ENCODE peak calls at places on chromosomes 16 and 17, in eight cellular contexts. W, D, R, I, K, J, H and Z are unnamed samples.

GRCh38 chr16:4182581-4183257 is 59.2 kb downstream of the SRL start:
- DNase-seq in W (no peak), D (no peak), R (no peak), I (no peak), K (no peak), J (no peak), H (no peak), Z (no peak)

GRCh38 chr16:47156816-47157215 is 13.1 kb upstream of the NETO2 start:
- DNase-seq in W (no peak), D (no peak), R (no peak), I (no peak), K (no peak), J (no peak), H (no peak), Z (no peak)

GRCh38 chr17:3963214-3964201 is 729 bp downstream of the ATP2A3 start:
- DNase-seq in W (no peak), D (no peak), R (no peak), I (peak), K (peak), J (no peak), H (no peak), Z (no peak)

GRCh38 chr17:58436805-58437239 is 19.5 kb upstream of the RNF43 start:
- DNase-seq in W (no peak), D (no peak), R (no peak), I (no peak), K (no peak), J (no peak), H (no peak), Z (no peak)

GRCh38 chr17:957856-958421 is 21.6 kb downstream of the NXN start:
- DNase-seq in W (no peak), D (no peak), R (no peak), I (no peak), K (peak), J (no peak), H (no peak), Z (no peak)

GRCh38 chr17:78438271-78438691 is 59.8 kb downstream of the PGS1 start:
- DNase-seq in W (no peak), D (no peak), R (no peak), I (no peak), K (no peak), J (no peak), H (no peak), Z (no peak)

GRCh38 chr17:28916302-28916934 is 13.5 kb upstream of the DHRS13 start:
- DNase-seq in W (peak), D (no peak), R (peak), I (peak), K (no peak), J (no peak), H (no peak), Z (peak)

GRCh38 chr17:83067071-83067717 is 12.2 kb upstream of the METRNL start:
- DNase-seq in W (no peak), D (no peak), R (no peak), I (no peak), K (peak), J (no peak), H (no peak), Z (peak)

GRCh38 chr16:87391324-87391949 is 699 bp upstream of the MAP1LC3B start:
- DNase-seq in W (peak), D (no peak), R (no peak), I (peak), K (peak), J (peak), H (no peak), Z (peak)

GRCh38 chr17:80811181-80812105 is 180.2 kb upstream of the CHMP6 start:
- DNase-seq in W (no peak), D (no peak), R (no peak), I (no peak), K (no peak), J (no peak), H (no peak), Z (no peak)

GRCh38 chr17:77857613-77858012 is 100.9 kb upstream of the TNRC6C start:
- DNase-seq in W (no peak), D (no peak), R (no peak), I (no peak), K (no peak), J (no peak), H (no peak), Z (no peak)

GRCh38 chr16:86591270-86591669 is 12.9 kb downstream of the FOXL1 start:
- DNase-seq in W (no peak), D (no peak), R (no peak), I (no peak), K (no peak), J (no peak), H (no peak), Z (no peak)

GRCh38 chr17:78267257-78268073 is 36.0 kb downstream of the TMEM235 start:
- DNase-seq in W (no peak), D (no peak), R (no peak), I (no peak), K (peak), J (no peak), H (no peak), Z (no peak)

GRCh38 chr17:2542456-2542855 is 30.8 kb upstream of the METTL16 start:
- DNase-seq in W (no peak), D (no peak), R (no peak), I (no peak), K (no peak), J (no peak), H (no peak), Z (no peak)

GRCh38 chr17:80456465-80457235 is 19.8 kb downstream of the NPTX1 start:
- DNase-seq in W (peak), D (no peak), R (no peak), I (no peak), K (peak), J (peak), H (no peak), Z (no peak)

GRCh38 chr16:14003119-14003570 is 68.0 kb upstream of the MRTFB start:
- DNase-seq in W (peak), D (no peak), R (peak), I (peak), K (no peak), J (peak), H (no peak), Z (peak)

GRCh38 chr17:81842725-81843504 is 8.1 kb upstream of the PPP1R27 start:
- DNase-seq in W (peak), D (no peak), R (no peak), I (no peak), K (no peak), J (no peak), H (no peak), Z (no peak)

GRCh38 chr16:67246081-67246944 is 968 bp downstream of the FHOD1 start:
- DNase-seq in W (peak), D (peak), R (peak), I (peak), K (peak), J (peak), H (no peak), Z (peak)

GRCh38 chr16:67372664-67373063 is 20.6 kb downstream of the TPPP3 start:
- DNase-seq in W (peak), D (peak), R (peak), I (no peak), K (no peak), J (peak), H (no peak), Z (no peak)

GRCh38 chr17:63275318-63275967 is 170.7 kb downstream of the CYB561 start:
- DNase-seq in W (peak), D (peak), R (peak), I (no peak), K (no peak), J (no peak), H (no peak), Z (no peak)

GRCh38 chr17:73478768-73479424 is 165.3 kb downstream of the SDK2 start:
- DNase-seq in W (no peak), D (no peak), R (no peak), I (no peak), K (no peak), J (no peak), H (no peak), Z (no peak)

GRCh38 chr17:59846391-59847165 is 46.2 kb downstream of the TUBD1 start:
- DNase-seq in W (peak), D (peak), R (peak), I (no peak), K (no peak), J (no peak), H (no peak), Z (no peak)

GRCh38 chr17:80720624-80721577 is 176.3 kb downstream of the RPTOR start:
- DNase-seq in W (peak), D (no peak), R (no peak), I (peak), K (no peak), J (no peak), H (no peak), Z (peak)

GRCh38 chr16:22983614-22984013 is 165.6 kb downstream of the USP31 start:
- DNase-seq in W (no peak), D (no peak), R (no peak), I (no peak), K (no peak), J (no peak), H (no peak), Z (no peak)

GRCh38 chr17:63698381-63698885 is 1.5 kb downstream of the LIMD2 start:
- DNase-seq in W (no peak), D (no peak), R (no peak), I (no peak), K (no peak), J (no peak), H (no peak), Z (no peak)

GRCh38 chr17:32009262-32009542 is 2.0 kb downstream of the LRRC37B start:
- DNase-seq in W (no peak), D (no peak), R (no peak), I (no peak), K (no peak), J (no peak), H (no peak), Z (no peak)

GRCh38 chr17:21287703-21288449 is 3.4 kb downstream of the MAP2K3 start:
- DNase-seq in W (peak), D (peak), R (peak), I (no peak), K (peak), J (peak), H (peak), Z (no peak)

GRCh38 chr17:56699186-56699895 is 105.8 kb downstream of the NOG start:
- DNase-seq in W (peak), D (peak), R (peak), I (peak), K (peak), J (peak), H (no peak), Z (peak)

GRCh38 chr17:81582769-81583168 is 30.6 kb upstream of the FAAP100 start:
- DNase-seq in W (no peak), D (no peak), R (no peak), I (no peak), K (no peak), J (no peak), H (no peak), Z (peak)

GRCh38 chr16:46948548-46949166 is 24.8 kb downstream of the DNAJA2 start:
- DNase-seq in W (no peak), D (no peak), R (no peak), I (no peak), K (no peak), J (no peak), H (no peak), Z (no peak)

GRCh38 chr17:56601613-56602012 is 8.1 kb downstream of the NOG start:
- DNase-seq in W (no peak), D (no peak), R (no peak), I (no peak), K (no peak), J (no peak), H (no peak), Z (no peak)

GRCh38 chr16:71623597-71623996 is 2.4 kb upstream of the MARVELD3 start:
- DNase-seq in W (no peak), D (no peak), R (no peak), I (no peak), K (no peak), J (no peak), H (no peak), Z (no peak)

GRCh38 chr17:82351254-82351712 is 7.8 kb upstream of the TEX19 start:
- DNase-seq in W (peak), D (no peak), R (no peak), I (no peak), K (no peak), J (no peak), H (no peak), Z (no peak)

GRCh38 chr16:28090646-28091377 is 27.3 kb upstream of the GSG1L start:
- DNase-seq in W (no peak), D (no peak), R (peak), I (peak), K (no peak), J (no peak), H (no peak), Z (no peak)
- TF ChIP-seq CTCF in W (peak), D (peak), R (peak), I (peak), K (no peak), J (no peak), H (no peak), Z (no peak)

GRCh38 chr16:15676506-15676905 is 26.5 kb downstream of the NDE1 start:
- DNase-seq in W (no peak), D (no peak), R (no peak), I (no peak), K (no peak), J (no peak), H (no peak), Z (peak)

GRCh38 chr16:15677447-15677846 is 27.4 kb downstream of the NDE1 start:
- DNase-seq in W (no peak), D (no peak), R (no peak), I (no peak), K (no peak), J (no peak), H (no peak), Z (no peak)

GRCh38 chr16:15674571-15674970 is 24.5 kb downstream of the NDE1 start:
- DNase-seq in W (no peak), D (no peak), R (no peak), I (no peak), K (no peak), J (no peak), H (no peak), Z (no peak)

GRCh38 chr16:15671530-15672117 is 21.6 kb downstream of the NDE1 start:
- DNase-seq in W (no peak), D (no peak), R (no peak), I (no peak), K (no peak), J (no peak), H (no peak), Z (no peak)

GRCh38 chr16:15672514-15673167 is 22.6 kb downstream of the NDE1 start:
- DNase-seq in W (peak), D (peak), R (peak), I (no peak), K (peak), J (peak), H (peak), Z (no peak)
- TF ChIP-seq CTCF in W (no peak), D (no peak), R (no peak), I (no peak), K (no peak), J (no peak), H (no peak), Z (no peak)

DNA sequence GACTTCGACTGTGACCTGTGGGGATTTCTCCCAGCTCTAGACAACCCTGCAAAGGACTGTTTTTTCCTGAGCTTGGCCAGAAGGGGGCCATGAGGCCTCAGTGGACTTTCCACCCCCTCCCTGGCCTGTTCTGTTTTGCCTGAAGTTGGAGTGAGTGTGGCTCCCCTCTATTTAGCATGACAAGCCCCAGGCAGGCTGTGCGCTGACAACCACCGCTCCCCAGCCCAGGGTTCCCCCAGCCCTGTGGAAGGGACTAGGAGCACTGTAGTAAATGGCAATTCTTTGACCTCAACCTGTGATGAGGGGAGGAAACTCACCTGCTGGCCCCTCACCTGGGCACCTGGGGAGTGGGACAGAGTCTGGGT is 19.3 kb downstream of the NGFR start:
- DNase-seq in W (peak), D (no peak), R (no peak), I (no peak), K (no peak), J (no peak), H (no peak), Z (no peak)
- TF ChIP-seq CTCF in W (peak), D (peak), R (peak), I (no peak), K (no peak), J (no peak), H (peak), Z (no peak)

DNA sequence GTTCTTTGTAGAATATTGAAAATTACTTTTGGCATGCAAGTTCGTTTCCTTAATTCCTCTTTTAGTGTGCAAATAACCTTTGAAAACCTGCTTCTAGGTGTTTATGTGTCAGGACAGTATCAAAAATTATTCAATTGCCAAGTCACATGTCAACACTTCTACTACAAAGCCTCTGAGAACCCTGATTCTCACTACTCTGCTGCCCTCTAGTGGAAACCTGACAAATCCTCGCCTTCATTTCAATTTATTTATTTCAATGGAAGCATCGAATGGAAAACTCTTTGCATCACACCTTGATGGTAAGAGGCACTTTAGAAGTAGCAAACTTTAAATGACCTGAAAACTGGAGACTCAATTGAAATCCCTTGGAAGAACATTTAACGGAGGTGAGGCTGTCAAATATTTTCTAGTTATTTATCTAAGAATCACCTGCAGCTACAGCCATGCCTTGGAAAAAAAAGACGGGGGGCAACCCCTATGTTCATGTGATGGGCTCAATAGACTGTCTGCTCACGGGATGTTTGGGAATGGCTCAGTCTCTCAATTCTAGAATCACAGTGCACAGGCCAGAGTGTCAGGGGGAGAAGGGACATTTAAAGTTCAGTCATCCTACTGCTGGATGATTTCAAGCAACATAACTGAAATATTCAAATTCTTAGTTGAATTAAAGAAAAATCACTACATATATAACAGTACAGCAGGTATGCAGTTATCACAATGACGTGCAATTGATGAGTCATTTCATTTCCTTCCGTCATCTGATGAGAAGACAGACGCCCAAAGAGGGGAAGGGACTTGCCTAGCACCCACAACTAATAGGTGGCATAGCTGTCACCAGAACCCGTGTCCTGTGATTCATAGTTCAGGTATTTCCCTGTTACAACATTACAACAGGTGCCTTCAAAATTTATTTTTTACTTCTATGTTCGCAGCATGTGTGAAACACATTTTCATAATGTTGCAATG is 563.9 kb downstream of the TOX3 start:
- DNase-seq in W (peak), D (peak), R (peak), I (peak), K (no peak), J (peak), H (no peak), Z (peak)
- TF ChIP-seq CTCF in W (peak), D (peak), R (peak), I (peak), K (peak), J (peak), H (peak), Z (peak)

GRCh38 chr16:88424536-88425230 is 28.4 kb upstream of the ZFPM1 start:
- DNase-seq in W (no peak), D (no peak), R (no peak), I (no peak), K (no peak), J (no peak), H (no peak), Z (no peak)

GRCh38 chr16:88421871-88422433 is 31.1 kb upstream of the ZFPM1 start:
- DNase-seq in W (no peak), D (no peak), R (no peak), I (no peak), K (no peak), J (no peak), H (no peak), Z (no peak)

GRCh38 chr16:88423448-88423850 is 29.6 kb upstream of the ZFPM1 start:
- DNase-seq in W (no peak), D (no peak), R (no peak), I (no peak), K (no peak), J (no peak), H (no peak), Z (no peak)

GRCh38 chr16:88421301-88421700 is 31.8 kb upstream of the ZFPM1 start:
- DNase-seq in W (no peak), D (no peak), R (no peak), I (no peak), K (no peak), J (no peak), H (no peak), Z (no peak)

DNA sequence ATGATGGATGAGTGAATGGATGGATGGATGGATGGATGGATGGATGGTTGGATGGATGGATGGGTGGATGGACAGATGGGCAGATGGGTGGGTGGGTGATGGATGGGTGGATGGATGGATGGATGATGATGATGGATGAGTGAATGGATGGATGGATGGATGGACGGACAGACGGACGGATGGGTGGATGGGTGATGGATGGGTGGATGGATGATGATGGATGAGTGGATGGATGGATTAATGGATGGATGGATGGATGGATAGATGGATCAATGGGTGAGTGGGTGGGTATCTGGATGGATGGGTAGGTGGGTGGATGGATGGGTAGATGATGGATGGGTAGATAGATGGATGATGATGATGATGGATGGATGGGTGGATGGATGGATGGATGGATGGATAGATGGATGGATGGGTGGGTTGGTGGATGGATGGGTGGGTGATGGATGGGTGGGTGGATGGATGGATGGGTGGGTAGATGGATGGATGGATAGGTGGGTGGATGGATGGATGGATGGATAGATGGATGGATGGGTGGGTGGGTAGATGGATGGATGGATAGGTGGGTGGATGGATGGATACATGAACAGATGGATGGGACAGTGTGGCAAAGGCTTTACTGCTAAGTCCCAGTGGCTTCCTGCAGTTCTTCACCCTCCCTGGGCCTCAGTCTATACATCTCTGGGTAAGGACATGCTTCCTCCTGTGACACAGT is 30.2 kb upstream of the ZFPM1 start:
- DNase-seq in W (no peak), D (no peak), R (no peak), I (no peak), K (no peak), J (no peak), H (no peak), Z (no peak)
- TF ChIP-seq CTCF in W (no peak), D (no peak), R (no peak), I (no peak), K (no peak), J (no peak), H (no peak), Z (no peak)